ENCODE peak calls at places on chromosomes 3 and 15, in seven cellular contexts. E is left ventricle myocardium inferior; W is GM23248; Q is esophagus squamous epithelium; U is transverse colon; P is CD4-positive, alpha-beta memory T cell; N is tibial nerve. K is an unnamed sample.

GRCh38 chr15:75921732-75922703 is 18.3 kb downstream of the FBXO22 start:
- DNase-seq in N (peak; percentile 21), E (no peak), U (peak; percentile 65), Q (no peak), P (peak; percentile 31), W (peak; percentile 73), K (no peak)

GRCh38 chr3:128280466-128281455 is 127.5 kb downstream of the EEFSEC start:
- DNase-seq in P (no peak), W (no peak), N (no peak), E (no peak), Q (no peak), U (no peak), K (no peak)

GRCh38 chr3:66609660-66610547 is 109.1 kb upstream of the LRIG1 start:
- DNase-seq in N (no peak), U (no peak), P (no peak), E (no peak), Q (no peak), W (no peak), K (no peak)

GRCh38 chr15:51965691-51966090 is 5.9 kb downstream of the LEO1 start:
- DNase-seq in P (no peak), E (no peak), Q (no peak), N (no peak), W (no peak), U (no peak), K (no peak)

GRCh38 chr15:69394556-69395282 is 19.4 kb upstream of the KIF23 start:
- DNase-seq in N (peak; percentile 71), U (peak; percentile 81), Q (no peak), E (peak; percentile 83), W (peak; percentile 82), P (peak; percentile 61), K (peak; percentile 82)

GRCh38 chr3:50480471-50480870 is 23.0 kb downstream of the CACNA2D2 start:
- DNase-seq in U (no peak), P (no peak), Q (no peak), N (no peak), W (no peak), E (no peak), K (no peak)

GRCh38 chr3:48034000-48034516 is 17.8 kb upstream of the MAP4 start:
- DNase-seq in W (peak; percentile 82), N (no peak), U (no peak), P (no peak), E (no peak), Q (no peak), K (no peak)

GRCh38 chr15:98887976-98888375 is 119.6 kb downstream of the PGPEP1L start:
- DNase-seq in E (no peak), W (no peak), P (no peak), Q (no peak), N (no peak), U (no peak), K (no peak)

GRCh38 chr3:121073011-121073410 is 165.0 kb downstream of the STXBP5L start:
- DNase-seq in Q (no peak), U (no peak), W (no peak), N (no peak), P (no peak), E (no peak), K (no peak)

GRCh38 chr3:106251160-106251892 is 382.5 kb upstream of the CBLB start:
- DNase-seq in W (no peak), Q (no peak), E (no peak), P (no peak), N (no peak), U (no peak), K (no peak)

GRCh38 chr3:194890086-194890485 is 204.4 kb downstream of the FAM43A start:
- DNase-seq in Q (no peak), E (no peak), W (no peak), N (no peak), U (no peak), P (no peak), K (no peak)

GRCh38 chr3:161051856-161052255 is 53.3 kb downstream of the B3GALNT1 start:
- DNase-seq in Q (no peak), E (no peak), N (no peak), W (no peak), U (no peak), P (no peak), K (no peak)

GRCh38 chr15:70343961-70344360 is 246.2 kb upstream of the TLE3 start:
- DNase-seq in E (no peak), W (no peak), P (no peak), Q (no peak), N (no peak), U (no peak), K (peak; percentile 8)

GRCh38 chr15:68852466-68852865 is 31.8 kb upstream of the ANP32A start:
- DNase-seq in Q (no peak), P (no peak), N (no peak), U (no peak), W (no peak), E (no peak), K (no peak)

GRCh38 chr3:175346573-175347356 is 487.6 kb downstream of the NAALADL2 start:
- DNase-seq in W (peak; percentile 95), N (peak; percentile 15), U (peak; percentile 50), Q (no peak), E (peak; percentile 41), P (no peak), K (peak; percentile 55)

GRCh38 chr15:26013946-26014345 is 150.8 kb upstream of the ATP10A start:
- DNase-seq in P (no peak), N (no peak), W (peak; percentile 3), Q (no peak), E (no peak), U (no peak), K (no peak)

GRCh38 chr3:146969356-146969755 is 364.2 kb upstream of the PLSCR5 start:
- DNase-seq in U (no peak), W (peak; percentile 66), N (no peak), Q (no peak), E (no peak), P (no peak), K (no peak)

GRCh38 chr3:5013021-5013906 is 34.0 kb downstream of the BHLHE40 start:
- DNase-seq in N (no peak), Q (no peak), W (peak; percentile 54), E (no peak), P (no peak), U (peak; percentile 51), K (peak; percentile 65)

GRCh38 chr3:150232992-150233451 is 175.1 kb upstream of the TSC22D2 start:
- DNase-seq in U (no peak), N (no peak), Q (no peak), P (no peak), E (peak; percentile 83), W (peak; percentile 65), K (no peak)

GRCh38 chr15:74225928-74226327 is 10.2 kb upstream of the CCDC33 start:
- DNase-seq in U (no peak), W (no peak), P (no peak), N (no peak), Q (no peak), E (no peak), K (no peak)

GRCh38 chr15:58392141-58392540 is 39.6 kb upstream of the LIPC start:
- DNase-seq in E (no peak), P (no peak), N (no peak), W (no peak), Q (no peak), U (no peak), K (no peak)

GRCh38 chr15:50068016-50068415 is 51.0 kb downstream of the ATP8B4 start:
- DNase-seq in P (no peak), E (no peak), W (no peak), U (no peak), N (no peak), Q (no peak), K (no peak)

GRCh38 chr3:31431322-31431721 is 101.4 kb upstream of the STT3B start:
- DNase-seq in U (no peak), W (no peak), N (no peak), P (no peak), E (no peak), Q (no peak), K (no peak)

GRCh38 chr15:44530653-44531052 is 6.3 kb upstream of the EIF3J start:
- DNase-seq in N (no peak), W (no peak), P (no peak), Q (no peak), U (no peak), E (no peak), K (no peak)

GRCh38 chr3:72346526-72346926 is 501.7 kb downstream of the SHQ1 start:
- DNase-seq in U (no peak), N (no peak), P (no peak), Q (no peak), W (peak; percentile 99), E (no peak), K (no peak)

GRCh38 chr15:83732770-83733169 is 78.8 kb downstream of the ADAMTSL3 start:
- DNase-seq in P (no peak), E (no peak), N (no peak), U (no peak), W (no peak), Q (no peak), K (no peak)
- H3K27ac ChIP-seq in P (no peak overlapping the region), E (no peak overlapping the region), N (no peak overlapping the region), U (no peak overlapping the region), W (no peak overlapping the region), Q (no peak overlapping the region), K (no peak overlapping the region)

GRCh38 chr3:61724183-61724582 is 162.8 kb downstream of the PTPRG start:
- DNase-seq in Q (no peak), N (no peak), U (no peak), E (no peak), P (no peak), W (no peak), K (no peak)
- H3K4me1 ChIP-seq in Q (no peaks in the 10 kb centered on the region), N (no peaks in the 10 kb centered on the region), U (peaks cover 28% of the 10 kb centered on the region), E (peaks cover 73% of the 10 kb centered on the region), P (no peaks in the 10 kb centered on the region), W (no peaks in the 10 kb centered on the region), K (no peaks in the 10 kb centered on the region)

DNA sequence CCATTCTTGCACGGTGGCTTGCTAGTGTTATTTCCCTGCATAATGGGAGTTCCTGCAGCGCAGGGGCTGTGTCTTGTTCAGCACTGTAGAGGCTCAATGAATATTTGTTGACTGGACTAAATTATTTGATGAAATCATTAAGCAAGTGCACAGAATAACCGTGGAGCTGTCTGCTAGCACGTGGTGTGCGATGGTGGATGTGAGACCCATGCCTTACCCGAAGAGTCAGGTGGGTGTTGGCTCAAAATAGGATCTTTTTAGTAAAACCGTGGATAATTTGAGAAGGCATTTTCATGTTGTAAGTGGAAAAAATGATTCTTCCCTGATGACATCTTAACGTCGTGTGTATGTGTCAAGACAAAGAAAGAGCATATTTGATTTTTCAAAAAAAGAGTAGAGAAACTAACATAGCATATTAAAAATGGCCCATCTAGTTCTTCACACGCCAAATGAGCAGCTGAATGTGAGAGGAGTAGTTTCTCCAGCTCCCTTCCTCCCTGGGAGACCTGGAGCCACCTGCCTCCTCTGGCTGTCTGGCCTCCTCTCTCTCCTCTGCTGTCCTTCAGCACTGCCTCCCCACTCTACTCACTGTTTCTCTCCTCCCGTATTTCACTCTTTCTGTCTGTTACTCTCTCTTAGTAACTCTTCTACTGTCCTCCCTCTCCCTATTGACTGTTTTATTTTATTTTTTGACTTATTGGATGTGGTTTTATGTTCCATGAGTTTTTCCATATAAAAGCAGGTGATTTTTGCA is 6.3 kb downstream of the FAM81A start:
- DNase-seq in P (no peak), E (no peak), N (no peak), Q (no peak), U (no peak), W (no peak), K (no peak)
- H3K27ac ChIP-seq in P (no peak overlapping the region), E (no peak overlapping the region), N (peak overlapping the region; percentile 28), Q (no peak overlapping the region), U (no peak overlapping the region), W (no peak overlapping the region), K (no peak overlapping the region)

GRCh38 chr3:134061401-134061800 is 31.7 kb upstream of the SLCO2A1 start:
- DNase-seq in E (no peak), P (no peak), U (no peak), W (no peak), Q (no peak), N (no peak), K (no peak)
- H3K4me1 ChIP-seq in E (peaks cover 26% of the 10 kb centered on the region), P (no peaks in the 10 kb centered on the region), U (peaks cover 40% of the 10 kb centered on the region), W (peaks cover 17% of the 10 kb centered on the region), Q (peaks cover 45% of the 10 kb centered on the region), N (no peaks in the 10 kb centered on the region), K (no peaks in the 10 kb centered on the region)

GRCh38 chr3:173825731-173826130 is 428.2 kb downstream of the NLGN1 start:
- DNase-seq in P (no peak), E (no peak), W (peak; percentile 10), N (no peak), Q (no peak), U (no peak), K (no peak)
- H3K27ac ChIP-seq in P (no peak overlapping the region), E (no peak overlapping the region), W (no peak overlapping the region), N (no peak overlapping the region), Q (no peak overlapping the region), U (no peak overlapping the region), K (no peak overlapping the region)